ENCODE peak calls at places on chromosomes 1 and 21, in ten cellular contexts. N is CD14-positive monocyte; U is activated gamma-delta T cell; O is RCC 7860; P is heart left ventricle; S is GM13977; Y is activated CD4-positive, alpha-beta T cell treated with anti-CD3 and anti-CD28 coated beads for 36 hours; B is CD4-positive, CD25-positive, alpha-beta regulatory T cell; A is AML-193; Q is CD8-positive, alpha-beta memory T cell. F is an unnamed sample.

GRCh38 chr21:45357436-45358260 is 47.3 kb upstream of the COL18A1 start:
- DNase-seq in P (peak), B (no peak), N (no peak), U (no peak), A (no peak), O (no peak), Q (no peak), S (no peak), Y (no peak), F (no peak)

GRCh38 chr1:97433520-97434175 is 487.2 kb downstream of the DPYD start:
- DNase-seq in U (no peak), O (no peak), A (no peak), Y (no peak), N (no peak), P (no peak), S (no peak), Q (no peak), B (no peak), F (no peak)

GRCh38 chr1:87329051-87329755 is 523 bp downstream of the LMO4 start:
- DNase-seq in S (peak), Q (peak), N (no peak), Y (peak), P (peak), U (no peak), A (no peak), B (no peak), O (no peak), F (peak)

GRCh38 chr21:45003331-45004058 is 63.7 kb downstream of the SLX9 start:
- DNase-seq in O (no peak), Y (no peak), N (peak), Q (no peak), B (no peak), A (no peak), S (no peak), P (peak), U (no peak), F (no peak)

GRCh38 chr1:17999884-18000283 is 107.7 kb upstream of the IGSF21 start:
- DNase-seq in B (no peak), P (no peak), Y (no peak), A (no peak), Q (no peak), O (no peak), U (no peak), N (no peak), S (no peak), F (no peak)

GRCh38 chr1:121558514-121558913 is 373.7 kb downstream of the SRGAP2C start:
- DNase-seq in Q (no peak), S (no peak), U (no peak), Y (no peak), P (peak), A (no peak), B (no peak), O (peak), N (no peak), F (no peak)

GRCh38 chr1:174957829-174958228 is 41.9 kb upstream of the CACYBP start:
- DNase-seq in B (no peak), Y (no peak), S (no peak), Q (no peak), N (no peak), P (no peak), O (no peak), U (no peak), A (no peak), F (no peak)

GRCh38 chr1:190373705-190374336 is 103.8 kb downstream of the BRINP3 start:
- DNase-seq in A (peak), Q (no peak), B (no peak), U (no peak), N (no peak), O (peak), P (no peak), S (peak), Y (no peak), F (peak)

GRCh38 chr1:86708923-86709322 is 4.5 kb downstream of the SH3GLB1 start:
- DNase-seq in Y (no peak), A (no peak), U (no peak), P (no peak), Q (no peak), O (no peak), S (no peak), B (no peak), N (no peak), F (no peak)

GRCh38 chr1:110645962-110646735 is 28.6 kb downstream of the KCNA3 start:
- DNase-seq in Y (no peak), U (no peak), S (no peak), P (no peak), A (no peak), N (no peak), B (no peak), O (no peak), Q (no peak), F (no peak)

GRCh38 chr1:19418503-19418971 is 66.8 kb downstream of the CAPZB start:
- DNase-seq in P (no peak), O (no peak), A (no peak), S (no peak), Y (no peak), U (no peak), B (no peak), N (no peak), Q (no peak), F (no peak)

GRCh38 chr1:65278344-65279091 is 30.8 kb upstream of the DNAJC6 start:
- DNase-seq in U (no peak), P (no peak), O (no peak), N (no peak), S (no peak), A (no peak), Q (no peak), Y (no peak), B (no peak), F (no peak)

GRCh38 chr1:58717979-58718378 is 18.1 kb upstream of the MYSM1 start:
- DNase-seq in Q (peak), N (no peak), O (no peak), B (no peak), U (no peak), S (no peak), P (no peak), A (no peak), Y (peak), F (no peak)

GRCh38 chr21:33951276-33952178 is 35.9 kb upstream of the ATP5PO start:
- DNase-seq in O (no peak), N (no peak), S (no peak), P (no peak), A (no peak), B (no peak), U (no peak), Q (no peak), Y (no peak), F (no peak)

GRCh38 chr1:37952738-37953137 is 5.9 kb upstream of the INPP5B start:
- DNase-seq in B (no peak), Q (no peak), P (no peak), N (no peak), A (no peak), S (no peak), Y (no peak), O (no peak), U (no peak), F (no peak)

GRCh38 chr1:207181838-207182237 is 77.8 kb downstream of the C4BPA start:
- DNase-seq in O (no peak), Q (peak), U (no peak), S (no peak), A (no peak), N (no peak), Y (no peak), B (no peak), P (no peak), F (no peak)

GRCh38 chr1:168783424-168783823 is 54.4 kb upstream of the DPT start:
- DNase-seq in O (no peak), B (no peak), Y (no peak), N (no peak), S (no peak), U (no peak), P (no peak), A (no peak), Q (no peak), F (no peak)

GRCh38 chr1:230542054-230542453 is 100.2 kb upstream of the COG2 start:
- DNase-seq in Y (peak), Q (no peak), A (no peak), P (no peak), S (no peak), U (no peak), O (peak), N (no peak), B (no peak), F (no peak)

GRCh38 chr21:37281993-37282392 is 14.9 kb upstream of the VPS26C start:
- DNase-seq in B (no peak), P (no peak), U (no peak), A (no peak), Q (no peak), Y (no peak), N (no peak), O (no peak), S (no peak), F (no peak)

GRCh38 chr1:161173711-161174110 is 3.6 kb downstream of the B4GALT3 start:
- DNase-seq in Q (no peak), Y (no peak), U (no peak), B (no peak), A (no peak), N (no peak), O (no peak), S (no peak), P (peak), F (no peak)

GRCh38 chr1:24725209-24725651 is 20.0 kb upstream of the CLIC4 start:
- DNase-seq in S (no peak), A (no peak), U (no peak), N (no peak), O (peak), P (peak), Y (no peak), Q (no peak), B (no peak), F (no peak)

GRCh38 chr1:159000627-159001026 is 9.1 kb upstream of the IFI16 start:
- DNase-seq in B (no peak), N (no peak), S (no peak), Y (no peak), P (peak), O (peak), U (no peak), Q (no peak), A (no peak), F (no peak)

GRCh38 chr1:18447509-18448220 is 33.1 kb upstream of the KLHDC7A start:
- DNase-seq in B (no peak), O (no peak), S (no peak), A (no peak), U (no peak), Q (no peak), N (no peak), Y (no peak), P (no peak), F (no peak)

F was measured in GM13976.